ENCODE peak calls at places on chromosomes 4 and X, in four cellular contexts. One of them, this sample, is unnamed.
A peak's percentile ranks its signal among the peaks of the same experiment; 100 is the strongest.

GRCh38 chr4:62260256-62260655 is 1060.1 kb downstream of the ADGRL3 start:
- DNase-seq in naive thymus-derived CD4-positive, alpha-beta T cell: no peak
- DNase-seq in cardiac muscle cell: no peak
- DNase-seq in mammary epithelial cell: no peak
- DNase-seq in this sample: no peak

GRCh38 chrX:137187540-137187939 is 153.7 kb upstream of the GPR101 start:
- DNase-seq in cardiac muscle cell: no peak
- DNase-seq in mammary epithelial cell: no peak
- DNase-seq in naive thymus-derived CD4-positive, alpha-beta T cell: no peak
- DNase-seq in this sample: no peak

GRCh38 chr4:142846729-142847606 is 867 bp upstream of the INPP4B start:
- DNase-seq in naive thymus-derived CD4-positive, alpha-beta T cell: peak; percentile 81
- DNase-seq in cardiac muscle cell: peak; percentile 62
- DNase-seq in mammary epithelial cell: peak; percentile 68
- DNase-seq in this sample: peak; percentile 27

GRCh38 chr4:118313098-118313497 is 39.7 kb downstream of the PRSS12 start:
- DNase-seq in mammary epithelial cell: no peak
- DNase-seq in cardiac muscle cell: no peak
- DNase-seq in naive thymus-derived CD4-positive, alpha-beta T cell: no peak
- DNase-seq in this sample: no peak

GRCh38 chr4:23887989-23888388 is 1.9 kb downstream of the PPARGC1A start:
- DNase-seq in mammary epithelial cell: no peak
- DNase-seq in cardiac muscle cell: no peak
- DNase-seq in naive thymus-derived CD4-positive, alpha-beta T cell: no peak
- DNase-seq in this sample: no peak

GRCh38 chrX:44072631-44073030 is 99.4 kb upstream of the NDP start:
- DNase-seq in naive thymus-derived CD4-positive, alpha-beta T cell: no peak
- DNase-seq in cardiac muscle cell: no peak
- DNase-seq in mammary epithelial cell: no peak
- DNase-seq in this sample: no peak

GRCh38 chrX:11446951-11447350 is 153.7 kb downstream of the AMELX start:
- DNase-seq in naive thymus-derived CD4-positive, alpha-beta T cell: no peak
- DNase-seq in cardiac muscle cell: no peak
- DNase-seq in mammary epithelial cell: no peak
- DNase-seq in this sample: no peak

GRCh38 chr4:178395798-178396197 is 953.6 kb upstream of the AGA start:
- DNase-seq in cardiac muscle cell: no peak
- DNase-seq in mammary epithelial cell: no peak
- DNase-seq in naive thymus-derived CD4-positive, alpha-beta T cell: no peak
- DNase-seq in this sample: no peak

GRCh38 chr4:127400736-127401346 is 231.9 kb upstream of the INTU start:
- DNase-seq in mammary epithelial cell: peak; percentile 61
- DNase-seq in naive thymus-derived CD4-positive, alpha-beta T cell: no peak
- DNase-seq in cardiac muscle cell: peak; percentile 67
- DNase-seq in this sample: peak; percentile 54

GRCh38 chr4:108706289-108706688 is 55.9 kb downstream of the OSTC start:
- DNase-seq in mammary epithelial cell: no peak
- DNase-seq in naive thymus-derived CD4-positive, alpha-beta T cell: no peak
- DNase-seq in cardiac muscle cell: no peak
- DNase-seq in this sample: no peak
- H3K27ac ChIP-seq in mammary epithelial cell: no peak overlapping the region
- H3K27ac ChIP-seq in naive thymus-derived CD4-positive, alpha-beta T cell: no peak overlapping the region
- H3K27ac ChIP-seq in cardiac muscle cell: no peak overlapping the region
- H3K27ac ChIP-seq in this sample: no peak overlapping the region

GRCh38 chrX:14694631-14695030 is 165.3 kb downstream of the GLRA2 start:
- DNase-seq in mammary epithelial cell: peak; percentile 29
- DNase-seq in naive thymus-derived CD4-positive, alpha-beta T cell: no peak
- DNase-seq in cardiac muscle cell: no peak
- DNase-seq in this sample: no peak

GRCh38 chrX:14700982-14701381 is 171.6 kb downstream of the GLRA2 start:
- DNase-seq in naive thymus-derived CD4-positive, alpha-beta T cell: no peak
- DNase-seq in mammary epithelial cell: no peak
- DNase-seq in cardiac muscle cell: no peak
- DNase-seq in this sample: no peak

GRCh38 chrX:14702145-14702544 is 170.7 kb downstream of the FANCB start:
- DNase-seq in mammary epithelial cell: no peak
- DNase-seq in cardiac muscle cell: no peak
- DNase-seq in naive thymus-derived CD4-positive, alpha-beta T cell: no peak
- DNase-seq in this sample: no peak

GRCh38 chrX:14697453-14697852 is 168.1 kb downstream of the GLRA2 start:
- DNase-seq in naive thymus-derived CD4-positive, alpha-beta T cell: peak; percentile 0
- DNase-seq in mammary epithelial cell: peak; percentile 21
- DNase-seq in cardiac muscle cell: peak; percentile 2
- DNase-seq in this sample: peak; percentile 18

DNA sequence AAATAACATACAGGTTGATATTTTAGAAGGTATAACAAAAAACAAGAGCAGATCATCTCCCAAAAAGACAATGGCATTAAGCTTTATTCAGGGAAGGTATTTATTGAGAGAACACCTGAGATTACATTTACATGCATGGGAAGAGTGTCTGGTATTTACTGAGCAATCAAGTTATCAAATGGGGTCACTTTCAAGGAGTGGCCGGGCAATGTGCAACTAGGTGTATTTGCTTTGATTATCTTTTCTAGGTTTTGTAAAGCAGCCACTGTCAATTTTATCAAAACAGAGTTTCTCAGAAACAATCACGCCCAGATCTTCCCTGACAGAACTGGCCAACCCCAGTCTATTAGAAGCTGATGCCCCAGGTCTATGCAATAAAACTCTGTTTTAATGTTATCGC is 169.4 kb downstream of the GLRA2 start:
- DNase-seq in naive thymus-derived CD4-positive, alpha-beta T cell: no peak
- DNase-seq in cardiac muscle cell: no peak
- DNase-seq in mammary epithelial cell: no peak
- DNase-seq in this sample: no peak
- H3K4me1 ChIP-seq in naive thymus-derived CD4-positive, alpha-beta T cell: no peaks in the 10 kb centered on the region
- H3K4me1 ChIP-seq in cardiac muscle cell: no peaks in the 10 kb centered on the region
- H3K4me1 ChIP-seq in mammary epithelial cell: no peaks in the 10 kb centered on the region
- H3K4me1 ChIP-seq in this sample: no peaks in the 10 kb centered on the region

DNA sequence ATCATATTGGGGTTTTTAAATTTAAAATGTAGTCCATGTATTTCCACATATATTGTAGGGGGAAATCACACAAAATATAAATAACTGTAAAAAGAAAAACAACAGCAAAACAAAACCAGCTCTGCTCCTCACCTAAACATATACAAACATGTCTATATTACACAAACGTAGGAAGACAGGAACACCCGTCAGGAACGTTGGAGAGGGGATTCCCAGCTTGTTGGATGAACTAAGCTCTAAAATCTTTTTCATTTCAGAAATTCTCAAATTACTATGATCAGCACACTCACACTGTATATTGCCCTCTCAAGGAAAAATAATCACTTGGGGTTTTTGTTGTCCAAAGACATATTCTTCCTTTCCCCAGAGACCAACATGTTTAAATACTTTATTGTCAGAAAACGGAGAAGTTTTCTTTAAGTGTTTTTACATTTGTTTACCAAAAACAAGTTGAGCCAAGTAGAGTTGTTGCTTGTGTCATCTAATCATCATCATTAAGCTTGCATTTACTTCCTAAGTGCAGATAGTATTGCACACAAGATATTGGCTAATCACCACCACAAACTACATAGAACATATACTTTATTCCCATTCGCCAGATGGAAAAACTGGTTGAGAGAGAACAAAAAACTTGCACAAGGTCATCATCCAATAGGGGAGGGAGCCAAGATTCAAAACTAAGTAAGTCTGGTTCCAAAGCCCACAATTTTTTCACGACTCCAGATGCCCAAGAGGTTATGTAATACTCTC is 2.4 kb upstream of the TLR10 start:
- DNase-seq in mammary epithelial cell: no peak
- DNase-seq in naive thymus-derived CD4-positive, alpha-beta T cell: no peak
- DNase-seq in cardiac muscle cell: no peak
- DNase-seq in this sample: no peak
- H3K27ac ChIP-seq in mammary epithelial cell: no peak overlapping the region
- H3K27ac ChIP-seq in naive thymus-derived CD4-positive, alpha-beta T cell: no peak overlapping the region
- H3K27ac ChIP-seq in cardiac muscle cell: no peak overlapping the region
- H3K27ac ChIP-seq in this sample: no peak overlapping the region

GRCh38 chr4:93994175-93994994 is 165.8 kb downstream of the ATOH1 start:
- DNase-seq in mammary epithelial cell: no peak
- DNase-seq in naive thymus-derived CD4-positive, alpha-beta T cell: no peak
- DNase-seq in cardiac muscle cell: no peak
- DNase-seq in this sample: no peak
- H3K4me1 ChIP-seq in mammary epithelial cell: no peaks in the 10 kb centered on the region
- H3K4me1 ChIP-seq in naive thymus-derived CD4-positive, alpha-beta T cell: no peaks in the 10 kb centered on the region
- H3K4me1 ChIP-seq in cardiac muscle cell: no peaks in the 10 kb centered on the region
- H3K4me1 ChIP-seq in this sample: no peaks in the 10 kb centered on the region

GRCh38 chr4:108204518-108204917 is 35.8 kb upstream of the LEF1 start:
- DNase-seq in mammary epithelial cell: no peak
- DNase-seq in cardiac muscle cell: no peak
- DNase-seq in naive thymus-derived CD4-positive, alpha-beta T cell: no peak
- DNase-seq in this sample: no peak
- H3K27ac ChIP-seq in mammary epithelial cell: no peak overlapping the region
- H3K27ac ChIP-seq in cardiac muscle cell: no peak overlapping the region
- H3K27ac ChIP-seq in naive thymus-derived CD4-positive, alpha-beta T cell: no peak overlapping the region
- H3K27ac ChIP-seq in this sample: no peak overlapping the region

GRCh38 chrX:119659522-119659921 is 33.4 kb downstream of the SEPTIN6 start:
- DNase-seq in mammary epithelial cell: no peak
- DNase-seq in cardiac muscle cell: no peak
- DNase-seq in naive thymus-derived CD4-positive, alpha-beta T cell: no peak
- DNase-seq in this sample: no peak

GRCh38 chrX:119667111-119667928 is 25.6 kb downstream of the SEPTIN6 start:
- DNase-seq in naive thymus-derived CD4-positive, alpha-beta T cell: no peak
- DNase-seq in cardiac muscle cell: no peak
- DNase-seq in mammary epithelial cell: no peak
- DNase-seq in this sample: no peak

DNA sequence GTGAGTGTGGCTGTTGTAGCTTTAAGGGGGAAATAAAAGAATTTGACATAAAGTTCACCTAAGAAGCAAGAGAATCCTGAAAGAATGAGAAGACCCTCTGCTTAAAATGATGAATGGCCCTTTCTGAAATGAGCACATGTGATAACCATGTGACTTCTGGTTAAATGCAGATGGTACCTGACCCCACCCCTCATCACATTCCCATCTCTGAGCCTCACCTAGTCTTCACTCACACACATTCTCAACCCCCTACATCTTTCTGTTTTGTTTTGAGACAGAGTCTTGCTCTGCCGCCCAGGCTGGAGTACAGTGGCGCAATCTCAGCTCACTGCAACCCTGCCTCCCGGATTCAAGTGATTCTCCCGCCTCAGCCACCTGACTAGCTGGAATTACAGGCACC is 31.5 kb downstream of the SEPTIN6 start:
- DNase-seq in naive thymus-derived CD4-positive, alpha-beta T cell: no peak
- DNase-seq in cardiac muscle cell: no peak
- DNase-seq in mammary epithelial cell: no peak
- DNase-seq in this sample: no peak
- H3K4me1 ChIP-seq in naive thymus-derived CD4-positive, alpha-beta T cell: no peaks in the 10 kb centered on the region
- H3K4me1 ChIP-seq in cardiac muscle cell: no peaks in the 10 kb centered on the region
- H3K4me1 ChIP-seq in mammary epithelial cell: peaks cover 6% of the 10 kb centered on the region
- H3K4me1 ChIP-seq in this sample: no peaks in the 10 kb centered on the region

DNA sequence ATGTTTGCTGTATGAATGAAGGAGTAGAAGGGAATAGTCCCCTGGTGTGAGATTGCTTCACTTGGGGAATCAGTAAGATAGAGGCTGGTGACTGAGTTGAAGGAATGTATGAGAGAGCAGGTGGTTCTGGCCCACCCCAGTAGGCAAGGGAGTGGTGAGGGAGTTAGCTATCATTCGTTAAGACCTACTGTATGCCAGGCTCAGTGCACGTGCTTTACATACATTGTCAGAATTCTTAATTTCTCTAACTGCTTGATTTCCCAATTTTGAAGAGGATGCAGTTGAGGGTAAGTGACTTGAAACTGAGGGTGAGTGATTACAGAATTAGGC is 700 bp downstream of the VMA21 start:
- DNase-seq in cardiac muscle cell: no peak
- DNase-seq in naive thymus-derived CD4-positive, alpha-beta T cell: no peak
- DNase-seq in mammary epithelial cell: no peak
- DNase-seq in this sample: no peak
- H3K27ac ChIP-seq in cardiac muscle cell: peak overlapping the region; percentile 98
- H3K27ac ChIP-seq in naive thymus-derived CD4-positive, alpha-beta T cell: peak overlapping the region; percentile 92
- H3K27ac ChIP-seq in mammary epithelial cell: peak overlapping the region; percentile 58
- H3K27ac ChIP-seq in this sample: no peak overlapping the region

DNA sequence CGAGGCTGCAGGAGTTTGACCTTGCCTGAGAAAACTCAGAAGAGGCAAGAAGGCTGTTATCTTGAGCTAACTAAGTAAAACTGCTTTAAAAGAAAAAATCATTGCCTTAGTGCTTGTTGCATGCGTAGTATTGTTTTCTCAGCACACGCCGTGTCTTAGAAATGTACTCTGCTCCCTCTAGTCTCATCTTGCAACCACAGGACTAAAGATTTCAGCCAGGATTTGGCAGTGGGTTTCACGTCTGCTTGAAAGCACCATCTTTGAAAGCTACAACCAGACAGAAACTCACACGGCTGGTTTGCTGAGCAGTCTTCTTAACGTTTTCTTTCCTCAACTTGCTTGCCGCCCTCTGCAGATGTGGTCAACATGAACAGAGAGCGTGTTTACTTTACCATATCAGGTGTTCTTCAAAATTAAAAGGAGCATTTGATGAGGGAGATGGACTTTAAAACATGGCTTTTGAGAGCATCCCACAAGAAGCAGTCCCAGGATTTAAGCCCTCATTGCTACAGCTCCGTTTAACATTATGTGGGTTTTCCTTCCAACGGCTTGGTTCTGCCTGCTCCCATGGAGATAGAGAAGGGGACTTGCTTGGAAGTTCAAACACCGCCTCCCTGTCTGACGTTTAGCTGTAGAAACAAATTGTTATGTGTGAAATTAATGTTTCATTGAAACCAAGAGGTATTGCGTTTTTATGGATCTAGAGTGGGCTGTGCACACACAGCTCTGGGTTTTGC is 3.4 kb downstream of the SORCS2 start:
- DNase-seq in cardiac muscle cell: no peak
- DNase-seq in naive thymus-derived CD4-positive, alpha-beta T cell: no peak
- DNase-seq in mammary epithelial cell: no peak
- DNase-seq in this sample: no peak
- H3K4me1 ChIP-seq in cardiac muscle cell: no peaks in the 10 kb centered on the region
- H3K4me1 ChIP-seq in naive thymus-derived CD4-positive, alpha-beta T cell: no peaks in the 10 kb centered on the region
- H3K4me1 ChIP-seq in mammary epithelial cell: peaks cover 15% of the 10 kb centered on the region
- H3K4me1 ChIP-seq in this sample: peaks cover 2% of the 10 kb centered on the region